ENCODE peak calls at places on chromosomes 6 and 20, in seven cellular contexts. A, N, Q, R, E, U and C are unnamed samples.

GRCh38 chr6:168938546-168938945 is 315.1 kb downstream of the THBS2 start:
- DNase-seq in A (no peak), U (no peak), R (no peak), E (no peak), N (no peak), Q (no peak), C (no peak)

GRCh38 chr20:14418441-14418840 is 81.0 kb upstream of the FLRT3 start:
- DNase-seq in N (no peak), E (no peak), R (no peak), A (no peak), Q (no peak), U (no peak), C (no peak)

GRCh38 chr20:36313936-36314335 is 7.8 kb downstream of the DLGAP4 start:
- DNase-seq in E (no peak), Q (no peak), R (no peak), A (no peak), N (no peak), U (no peak), C (no peak)

GRCh38 chr6:89597372-89597771 is 41.2 kb downstream of the LYRM2 start:
- DNase-seq in E (no peak), N (no peak), U (no peak), R (no peak), Q (no peak), A (no peak), C (no peak)

GRCh38 chr6:43125119-43125518 is 46.0 kb upstream of the SRF start:
- DNase-seq in U (no peak), E (no peak), A (peak; percentile 87), R (no peak), N (no peak), Q (no peak), C (peak; percentile 96)

GRCh38 chr20:25279403-25279802 is 31.5 kb downstream of the PYGB start:
- DNase-seq in E (no peak), Q (no peak), U (no peak), A (no peak), N (no peak), R (no peak), C (no peak)

GRCh38 chr6:7749493-7749892 is 23.6 kb downstream of the BMP6 start:
- DNase-seq in U (no peak), N (no peak), Q (no peak), A (no peak), E (no peak), R (no peak), C (no peak)

GRCh38 chr20:41249371-41249770 is 68.2 kb downstream of the ZHX3 start:
- DNase-seq in A (peak; percentile 87), U (peak; percentile 56), Q (peak; percentile 12), R (no peak), E (no peak), N (no peak), C (peak; percentile 91)

GRCh38 chr20:5638023-5638422 is 112.2 kb upstream of the SHLD1 start:
- DNase-seq in Q (no peak), U (no peak), R (no peak), A (no peak), N (no peak), E (no peak), C (no peak)

GRCh38 chr20:59620860-59621485 is 16.6 kb downstream of the PHACTR3 start:
- DNase-seq in U (no peak), Q (no peak), N (no peak), R (no peak), A (no peak), E (no peak), C (no peak)

GRCh38 chr20:47035191-47035590 is 140.5 kb downstream of the EYA2 start:
- DNase-seq in E (no peak), U (no peak), A (no peak), R (no peak), N (no peak), Q (no peak), C (no peak)

GRCh38 chr20:37315293-37316110 is 26.0 kb downstream of the MANBAL start:
- DNase-seq in E (no peak), Q (no peak), R (no peak), A (peak; percentile 92), N (peak; percentile 67), U (peak; percentile 57), C (peak; percentile 91)

GRCh38 chr6:54060286-54060685 is 51.0 kb upstream of the MLIP start:
- DNase-seq in Q (no peak), N (peak; percentile 92), U (peak; percentile 63), R (no peak), A (peak; percentile 53), E (no peak), C (peak; percentile 60)

GRCh38 chr6:169654590-169655391 is 47.0 kb downstream of the WDR27 start:
- DNase-seq in E (no peak), U (peak; percentile 23), Q (no peak), R (no peak), A (peak; percentile 61), N (no peak), C (no peak)

GRCh38 chr20:21396921-21397340 is 395 bp downstream of the NKX2-4 start:
- DNase-seq in A (no peak), N (no peak), E (peak; percentile 70), R (peak; percentile 46), U (peak; percentile 7), Q (no peak), C (no peak)

GRCh38 chr6:157614026-157614484 is 209.0 kb upstream of the SNX9 start:
- DNase-seq in N (no peak), U (no peak), A (peak; percentile 41), R (no peak), E (no peak), Q (no peak), C (peak; percentile 13)

GRCh38 chr6:111540971-111541719 is 58.1 kb upstream of the REV3L start:
- DNase-seq in Q (no peak), U (peak; percentile 72), A (no peak), R (no peak), E (no peak), N (no peak), C (no peak)

GRCh38 chr20:14745830-14746229 is 408.4 kb upstream of the FLRT3 start:
- DNase-seq in A (no peak), Q (no peak), E (no peak), R (no peak), U (no peak), N (no peak), C (no peak)

GRCh38 chr6:155541976-155542375 is 86.3 kb upstream of the NOX3 start:
- DNase-seq in U (no peak), Q (no peak), A (no peak), N (peak; percentile 34), E (no peak), R (no peak), C (no peak)

GRCh38 chr20:51667002-51667408 is 101.2 kb downstream of the ATP9A start:
- DNase-seq in R (no peak), U (no peak), Q (no peak), A (no peak), E (no peak), N (no peak), C (no peak)

GRCh38 chr6:151240036-151240685 is 394 bp downstream of the AKAP12 start:
- DNase-seq in Q (peak; percentile 92), N (peak; percentile 97), E (peak; percentile 85), R (peak; percentile 94), A (peak; percentile 64), U (peak; percentile 48), C (peak; percentile 91)

GRCh38 chr6:110246900-110247546 is 66.8 kb downstream of the CDC40 start:
- DNase-seq in E (no peak), Q (no peak), R (no peak), U (no peak), A (no peak), N (no peak), C (no peak)

GRCh38 chr6:27183082-27183832 is 64.2 kb upstream of the PRSS16 start:
- DNase-seq in E (no peak), A (no peak), Q (no peak), R (no peak), U (no peak), N (no peak), C (no peak)

GRCh38 chr6:3610896-3611295 is 140.6 kb downstream of the PXDC1 start:
- DNase-seq in N (no peak), A (no peak), U (no peak), E (peak; percentile 23), R (no peak), Q (no peak), C (no peak)

GRCh38 chr20:11048739-11049138 is 374.9 kb upstream of the JAG1 start:
- DNase-seq in N (no peak), E (no peak), R (no peak), U (no peak), A (no peak), Q (no peak), C (no peak)

GRCh38 chr6:107833136-107833535 is 9.0 kb upstream of the SCML4 start:
- DNase-seq in N (no peak), A (no peak), E (no peak), U (no peak), Q (no peak), R (no peak), C (no peak)

GRCh38 chr6:103675807-103676406 is 1183.8 kb downstream of the HACE1 start:
- DNase-seq in N (no peak), Q (no peak), E (no peak), R (no peak), U (no peak), A (no peak), C (peak; percentile 65)

GRCh38 chr6:109939654-109940053 is 38.5 kb upstream of the GPR6 start:
- DNase-seq in Q (no peak), E (no peak), N (no peak), A (peak; percentile 26), U (peak; percentile 9), R (no peak), C (peak; percentile 39)

GRCh38 chr6:30813623-30814136 is 69.3 kb upstream of the IER3 start:
- DNase-seq in Q (no peak), R (no peak), E (no peak), N (no peak), A (no peak), U (no peak), C (peak; percentile 53)

DNA sequence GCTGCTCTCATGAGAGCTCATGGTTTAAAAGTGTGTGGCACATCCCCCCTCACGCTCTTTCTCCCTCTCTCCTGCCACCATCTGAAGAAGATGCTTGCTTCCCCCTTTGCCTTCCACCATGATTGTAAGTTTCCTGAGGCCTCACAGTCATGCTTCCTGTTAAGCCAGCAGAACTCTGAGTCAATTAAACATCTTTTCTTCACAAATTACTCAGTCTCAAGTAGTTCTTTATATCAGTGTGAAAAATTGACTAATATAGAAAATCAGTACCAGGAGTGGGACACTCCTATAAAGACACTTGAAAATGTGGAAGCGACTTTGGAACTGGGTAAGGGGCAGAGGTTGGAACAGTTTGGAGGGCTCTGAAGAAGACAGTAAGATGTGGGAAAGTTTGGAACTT is 45.0 kb downstream of the HACE1 start:
- DNase-seq in U (no peak), E (no peak), R (no peak), A (no peak), N (no peak), Q (no peak), C (no peak)
- H3K4me1 ChIP-seq in U (no peaks in the 10 kb centered on the region), E (peaks cover 4% of the 10 kb centered on the region), R (peaks cover 3% of the 10 kb centered on the region), A (no peaks in the 10 kb centered on the region), N (no peaks in the 10 kb centered on the region), Q (no peaks in the 10 kb centered on the region), C (no peaks in the 10 kb centered on the region)

GRCh38 chr6:16003197-16003491 is 125.7 kb upstream of the MYLIP start:
- DNase-seq in U (no peak), Q (no peak), E (no peak), A (no peak), N (no peak), R (no peak), C (no peak)
- H3K4ac ChIP-seq in U (no peak overlapping the region), Q (no peak overlapping the region), E (no peak overlapping the region), A (no peak overlapping the region), N (no peak overlapping the region), R (no peak overlapping the region), C (no peak overlapping the region)

GRCh38 chr6:132082421-132082820 is 131.2 kb upstream of the CCN2 start:
- DNase-seq in A (peak; percentile 34), E (no peak), U (no peak), N (no peak), Q (no peak), R (no peak), C (no peak)
- H3K4me1 ChIP-seq in A (peaks cover 19% of the 10 kb centered on the region), E (peaks cover 2% of the 10 kb centered on the region), U (peaks cover 5% of the 10 kb centered on the region), N (no peaks in the 10 kb centered on the region), Q (peaks cover 10% of the 10 kb centered on the region), R (no peaks in the 10 kb centered on the region), C (peaks cover 7% of the 10 kb centered on the region)

GRCh38 chr20:45907219-45907948 is 4.6 kb downstream of the PLTP start:
- DNase-seq in R (no peak), A (no peak), Q (no peak), N (no peak), E (no peak), U (no peak), C (no peak)
- H3K4ac ChIP-seq in R (no peak overlapping the region), A (no peak overlapping the region), Q (no peak overlapping the region), N (no peak overlapping the region), E (no peak overlapping the region), U (no peak overlapping the region), C (no peak overlapping the region)